ENCODE peak calls at places on chromosome 11, in nine cellular contexts. One of them, this sample, is unnamed.

GRCh38 chr11:5891216-5891800 is 1.7 kb upstream of the OR52E5 start:
- DNase-seq in nucleus accumbens: no peak
- DNase-seq in NCI-H1105 treated with DMSO at 0.1 percent for 48 hours: peak; percentile 27
- DNase-seq in AML-193: peak; percentile 34
- DNase-seq in BJ: no peak
- DNase-seq in M059J: peak; percentile 9
- DNase-seq in Karpas-422: peak; percentile 69
- DNase-seq in Ammon's horn: no peak
- DNase-seq in DMS79 treated with DMSO at 0.1 percent for 48 hours: peak; percentile 2
- DNase-seq in this sample: peak; percentile 3

GRCh38 chr11:121968638-121969037 is 147.4 kb downstream of the BLID start:
- DNase-seq in M059J: no peak
- DNase-seq in AML-193: no peak
- DNase-seq in Karpas-422: no peak
- DNase-seq in nucleus accumbens: no peak
- DNase-seq in NCI-H1105 treated with DMSO at 0.1 percent for 48 hours: no peak
- DNase-seq in Ammon's horn: no peak
- DNase-seq in DMS79 treated with DMSO at 0.1 percent for 48 hours: no peak
- DNase-seq in BJ: no peak
- DNase-seq in this sample: no peak

GRCh38 chr11:18171377-18172000 is 1.1 kb upstream of the MRGPRX4 start:
- DNase-seq in nucleus accumbens: no peak
- DNase-seq in Ammon's horn: peak; percentile 14
- DNase-seq in M059J: peak; percentile 45
- DNase-seq in DMS79 treated with DMSO at 0.1 percent for 48 hours: no peak
- DNase-seq in NCI-H1105 treated with DMSO at 0.1 percent for 48 hours: no peak
- DNase-seq in BJ: no peak
- DNase-seq in Karpas-422: peak; percentile 56
- DNase-seq in AML-193: peak; percentile 6
- DNase-seq in this sample: peak; percentile 11

GRCh38 chr11:17782145-17782544 is 47.6 kb downstream of the KCNC1 start:
- DNase-seq in Ammon's horn: no peak
- DNase-seq in NCI-H1105 treated with DMSO at 0.1 percent for 48 hours: no peak
- DNase-seq in Karpas-422: no peak
- DNase-seq in BJ: no peak
- DNase-seq in AML-193: no peak
- DNase-seq in nucleus accumbens: no peak
- DNase-seq in M059J: no peak
- DNase-seq in DMS79 treated with DMSO at 0.1 percent for 48 hours: no peak
- DNase-seq in this sample: no peak

GRCh38 chr11:118625036-118625690 is 17.7 kb downstream of the PHLDB1 start:
- DNase-seq in Ammon's horn: peak; percentile 70
- DNase-seq in NCI-H1105 treated with DMSO at 0.1 percent for 48 hours: peak; percentile 61
- DNase-seq in AML-193: no peak
- DNase-seq in Karpas-422: no peak
- DNase-seq in DMS79 treated with DMSO at 0.1 percent for 48 hours: peak; percentile 87
- DNase-seq in M059J: no peak
- DNase-seq in BJ: no peak
- DNase-seq in nucleus accumbens: no peak
- DNase-seq in this sample: no peak

GRCh38 chr11:94400839-94401772 is at the start of gene GPR83:
- DNase-seq in Karpas-422: no peak
- DNase-seq in AML-193: no peak
- DNase-seq in M059J: no peak
- DNase-seq in nucleus accumbens: no peak
- DNase-seq in DMS79 treated with DMSO at 0.1 percent for 48 hours: peak; percentile 32
- DNase-seq in Ammon's horn: no peak
- DNase-seq in BJ: no peak
- DNase-seq in NCI-H1105 treated with DMSO at 0.1 percent for 48 hours: peak; percentile 63
- DNase-seq in this sample: peak; percentile 27

GRCh38 chr11:110645253-110645652 is 67.0 kb downstream of the ARHGAP20 start:
- DNase-seq in DMS79 treated with DMSO at 0.1 percent for 48 hours: no peak
- DNase-seq in BJ: no peak
- DNase-seq in Ammon's horn: no peak
- DNase-seq in M059J: peak; percentile 22
- DNase-seq in AML-193: no peak
- DNase-seq in NCI-H1105 treated with DMSO at 0.1 percent for 48 hours: no peak
- DNase-seq in Karpas-422: no peak
- DNase-seq in nucleus accumbens: no peak
- DNase-seq in this sample: no peak

GRCh38 chr11:78197816-78198215 is 9.1 kb downstream of the USP35 start:
- DNase-seq in M059J: no peak
- DNase-seq in Ammon's horn: no peak
- DNase-seq in nucleus accumbens: no peak
- DNase-seq in Karpas-422: no peak
- DNase-seq in DMS79 treated with DMSO at 0.1 percent for 48 hours: no peak
- DNase-seq in BJ: no peak
- DNase-seq in NCI-H1105 treated with DMSO at 0.1 percent for 48 hours: no peak
- DNase-seq in AML-193: no peak
- DNase-seq in this sample: no peak

GRCh38 chr11:130648601-130649000 is 200.2 kb downstream of the ADAMTS15 start:
- DNase-seq in NCI-H1105 treated with DMSO at 0.1 percent for 48 hours: no peak
- DNase-seq in Ammon's horn: no peak
- DNase-seq in BJ: no peak
- DNase-seq in AML-193: no peak
- DNase-seq in DMS79 treated with DMSO at 0.1 percent for 48 hours: no peak
- DNase-seq in M059J: no peak
- DNase-seq in nucleus accumbens: no peak
- DNase-seq in Karpas-422: no peak
- DNase-seq in this sample: no peak

GRCh38 chr11:78325274-78325781 is 92.3 kb downstream of the GAB2 start:
- DNase-seq in DMS79 treated with DMSO at 0.1 percent for 48 hours: no peak
- DNase-seq in nucleus accumbens: no peak
- DNase-seq in Karpas-422: peak; percentile 61
- DNase-seq in AML-193: no peak
- DNase-seq in Ammon's horn: no peak
- DNase-seq in M059J: no peak
- DNase-seq in NCI-H1105 treated with DMSO at 0.1 percent for 48 hours: no peak
- DNase-seq in BJ: no peak
- DNase-seq in this sample: no peak

GRCh38 chr11:3121931-3122774 is 43.0 kb downstream of the OSBPL5 start:
- DNase-seq in nucleus accumbens: no peak
- DNase-seq in Karpas-422: no peak
- DNase-seq in AML-193: no peak
- DNase-seq in BJ: no peak
- DNase-seq in NCI-H1105 treated with DMSO at 0.1 percent for 48 hours: no peak
- DNase-seq in M059J: no peak
- DNase-seq in DMS79 treated with DMSO at 0.1 percent for 48 hours: no peak
- DNase-seq in Ammon's horn: no peak
- DNase-seq in this sample: no peak

GRCh38 chr11:64235427-64236161 is 1.2 kb downstream of the VEGFB start:
- DNase-seq in Karpas-422: no peak
- DNase-seq in AML-193: no peak
- DNase-seq in Ammon's horn: no peak
- DNase-seq in M059J: no peak
- DNase-seq in nucleus accumbens: no peak
- DNase-seq in BJ: no peak
- DNase-seq in NCI-H1105 treated with DMSO at 0.1 percent for 48 hours: no peak
- DNase-seq in DMS79 treated with DMSO at 0.1 percent for 48 hours: no peak
- DNase-seq in this sample: no peak

GRCh38 chr11:63945482-63946163 is 6.8 kb downstream of the NAA40 start:
- DNase-seq in NCI-H1105 treated with DMSO at 0.1 percent for 48 hours: peak; percentile 69
- DNase-seq in Ammon's horn: peak; percentile 91
- DNase-seq in Karpas-422: peak; percentile 73
- DNase-seq in M059J: peak; percentile 70
- DNase-seq in BJ: no peak
- DNase-seq in DMS79 treated with DMSO at 0.1 percent for 48 hours: peak; percentile 51
- DNase-seq in nucleus accumbens: peak; percentile 58
- DNase-seq in AML-193: peak; percentile 62
- DNase-seq in this sample: peak; percentile 74

GRCh38 chr11:108293229-108293628 is 70.4 kb downstream of the ATM start:
- DNase-seq in AML-193: no peak
- DNase-seq in BJ: no peak
- DNase-seq in NCI-H1105 treated with DMSO at 0.1 percent for 48 hours: no peak
- DNase-seq in Ammon's horn: no peak
- DNase-seq in M059J: no peak
- DNase-seq in DMS79 treated with DMSO at 0.1 percent for 48 hours: no peak
- DNase-seq in nucleus accumbens: no peak
- DNase-seq in Karpas-422: no peak
- DNase-seq in this sample: no peak

GRCh38 chr11:9838961-9839360 is 175.1 kb downstream of the SWAP70 start:
- DNase-seq in M059J: peak; percentile 96
- DNase-seq in Ammon's horn: no peak
- DNase-seq in DMS79 treated with DMSO at 0.1 percent for 48 hours: no peak
- DNase-seq in nucleus accumbens: no peak
- DNase-seq in AML-193: no peak
- DNase-seq in BJ: no peak
- DNase-seq in Karpas-422: no peak
- DNase-seq in NCI-H1105 treated with DMSO at 0.1 percent for 48 hours: no peak
- DNase-seq in this sample: no peak

GRCh38 chr11:35267504-35267903 is 128.5 kb downstream of the CD44 start:
- DNase-seq in DMS79 treated with DMSO at 0.1 percent for 48 hours: no peak
- DNase-seq in M059J: peak; percentile 97
- DNase-seq in AML-193: no peak
- DNase-seq in BJ: peak; percentile 54
- DNase-seq in nucleus accumbens: no peak
- DNase-seq in Karpas-422: no peak
- DNase-seq in NCI-H1105 treated with DMSO at 0.1 percent for 48 hours: no peak
- DNase-seq in Ammon's horn: no peak
- DNase-seq in this sample: no peak

GRCh38 chr11:22203281-22203680 is 10.4 kb downstream of the ANO5 start:
- DNase-seq in Karpas-422: no peak
- DNase-seq in Ammon's horn: no peak
- DNase-seq in BJ: no peak
- DNase-seq in DMS79 treated with DMSO at 0.1 percent for 48 hours: no peak
- DNase-seq in NCI-H1105 treated with DMSO at 0.1 percent for 48 hours: no peak
- DNase-seq in nucleus accumbens: no peak
- DNase-seq in AML-193: no peak
- DNase-seq in M059J: no peak
- DNase-seq in this sample: no peak

GRCh38 chr11:61489833-61490585 is 18.5 kb upstream of the LRRC10B start:
- DNase-seq in Karpas-422: no peak
- DNase-seq in AML-193: no peak
- DNase-seq in DMS79 treated with DMSO at 0.1 percent for 48 hours: no peak
- DNase-seq in NCI-H1105 treated with DMSO at 0.1 percent for 48 hours: no peak
- DNase-seq in M059J: peak; percentile 74
- DNase-seq in Ammon's horn: no peak
- DNase-seq in nucleus accumbens: no peak
- DNase-seq in BJ: no peak
- DNase-seq in this sample: peak; percentile 28

GRCh38 chr11:125148011-125148410 is 16.5 kb upstream of the PKNOX2 start:
- DNase-seq in AML-193: no peak
- DNase-seq in NCI-H1105 treated with DMSO at 0.1 percent for 48 hours: no peak
- DNase-seq in Ammon's horn: no peak
- DNase-seq in nucleus accumbens: no peak
- DNase-seq in M059J: no peak
- DNase-seq in Karpas-422: no peak
- DNase-seq in BJ: no peak
- DNase-seq in DMS79 treated with DMSO at 0.1 percent for 48 hours: no peak
- DNase-seq in this sample: no peak

GRCh38 chr11:86931965-86932332 is 23.2 kb downstream of the FZD4 start:
- DNase-seq in Ammon's horn: no peak
- DNase-seq in AML-193: no peak
- DNase-seq in NCI-H1105 treated with DMSO at 0.1 percent for 48 hours: no peak
- DNase-seq in DMS79 treated with DMSO at 0.1 percent for 48 hours: no peak
- DNase-seq in Karpas-422: peak; percentile 61
- DNase-seq in M059J: peak; percentile 97
- DNase-seq in BJ: no peak
- DNase-seq in nucleus accumbens: no peak
- DNase-seq in this sample: no peak

GRCh38 chr11:100849009-100849913 is 162.2 kb downstream of the ARHGAP42 start:
- DNase-seq in AML-193: no peak
- DNase-seq in Ammon's horn: no peak
- DNase-seq in DMS79 treated with DMSO at 0.1 percent for 48 hours: no peak
- DNase-seq in BJ: peak; percentile 96
- DNase-seq in Karpas-422: no peak
- DNase-seq in NCI-H1105 treated with DMSO at 0.1 percent for 48 hours: no peak
- DNase-seq in M059J: peak; percentile 56
- DNase-seq in nucleus accumbens: no peak
- DNase-seq in this sample: no peak

This sample was measured in NCI-H1092 treated with DMSO at 0.1 percent for 48 hours.